ENCODE peak calls at places on chromosomes 6 and 20, in nine cellular contexts. One of them, this sample, is unnamed.
A peak's percentile ranks its signal among the peaks of the same experiment; 100 is the strongest.

GRCh38 chr6:118659513-118660217 is 8.3 kb upstream of the CEP85L start:
- DNase-seq in left lung: no peak
- DNase-seq in uterus: no peak
- DNase-seq in ovary: peak; percentile 17
- DNase-seq in A549: no peak
- DNase-seq in CD8-positive, alpha-beta memory T cell: peak; percentile 6
- DNase-seq in sigmoid colon: no peak
- DNase-seq in ascending aorta: no peak
- DNase-seq in stomach: peak; percentile 36
- DNase-seq in this sample: peak; percentile 20

GRCh38 chr6:164069352-164070022 is 655.0 kb downstream of the QKI start:
- DNase-seq in left lung: no peak
- DNase-seq in uterus: peak; percentile 38
- DNase-seq in ovary: no peak
- DNase-seq in A549: no peak
- DNase-seq in CD8-positive, alpha-beta memory T cell: no peak
- DNase-seq in sigmoid colon: peak; percentile 73
- DNase-seq in ascending aorta: no peak
- DNase-seq in stomach: no peak
- DNase-seq in this sample: no peak

GRCh38 chr6:63440057-63440456 is 120.3 kb upstream of the LGSN start:
- DNase-seq in left lung: no peak
- DNase-seq in uterus: no peak
- DNase-seq in ovary: no peak
- DNase-seq in A549: peak; percentile 70
- DNase-seq in CD8-positive, alpha-beta memory T cell: peak; percentile 1
- DNase-seq in sigmoid colon: no peak
- DNase-seq in ascending aorta: no peak
- DNase-seq in stomach: peak; percentile 45
- DNase-seq in this sample: peak; percentile 52

GRCh38 chr6:151617539-151617938 is 123.7 kb downstream of the CCDC170 start:
- DNase-seq in left lung: no peak
- DNase-seq in uterus: no peak
- DNase-seq in ovary: no peak
- DNase-seq in A549: no peak
- DNase-seq in CD8-positive, alpha-beta memory T cell: no peak
- DNase-seq in sigmoid colon: no peak
- DNase-seq in ascending aorta: no peak
- DNase-seq in stomach: no peak
- DNase-seq in this sample: no peak

GRCh38 chr20:1700990-1701389 is 43.4 kb upstream of the SIRPG start:
- DNase-seq in left lung: no peak
- DNase-seq in uterus: no peak
- DNase-seq in ovary: no peak
- DNase-seq in A549: no peak
- DNase-seq in CD8-positive, alpha-beta memory T cell: no peak
- DNase-seq in sigmoid colon: no peak
- DNase-seq in ascending aorta: no peak
- DNase-seq in stomach: no peak
- DNase-seq in this sample: no peak

GRCh38 chr20:50799176-50799889 is 4.5 kb downstream of the BCAS4 start:
- DNase-seq in left lung: no peak
- DNase-seq in uterus: no peak
- DNase-seq in ovary: no peak
- DNase-seq in A549: no peak
- DNase-seq in CD8-positive, alpha-beta memory T cell: no peak
- DNase-seq in sigmoid colon: no peak
- DNase-seq in ascending aorta: no peak
- DNase-seq in stomach: no peak
- DNase-seq in this sample: no peak

GRCh38 chr6:11484441-11484840 is 53.1 kb upstream of the TMEM170B start:
- DNase-seq in left lung: no peak
- DNase-seq in uterus: no peak
- DNase-seq in ovary: no peak
- DNase-seq in A549: no peak
- DNase-seq in CD8-positive, alpha-beta memory T cell: no peak
- DNase-seq in sigmoid colon: no peak
- DNase-seq in ascending aorta: no peak
- DNase-seq in stomach: no peak
- DNase-seq in this sample: no peak

GRCh38 chr20:36483919-36484808 is 57.2 kb upstream of the MYL9 start:
- DNase-seq in left lung: no peak
- DNase-seq in uterus: no peak
- DNase-seq in ovary: no peak
- DNase-seq in A549: no peak
- DNase-seq in CD8-positive, alpha-beta memory T cell: no peak
- DNase-seq in sigmoid colon: no peak
- DNase-seq in ascending aorta: no peak
- DNase-seq in stomach: peak; percentile 43
- DNase-seq in this sample: no peak

GRCh38 chr20:51195419-51195901 is 172.6 kb upstream of the KCNG1 start:
- DNase-seq in left lung: no peak
- DNase-seq in uterus: no peak
- DNase-seq in ovary: no peak
- DNase-seq in A549: no peak
- DNase-seq in CD8-positive, alpha-beta memory T cell: no peak
- DNase-seq in sigmoid colon: no peak
- DNase-seq in ascending aorta: no peak
- DNase-seq in stomach: no peak
- DNase-seq in this sample: no peak

GRCh38 chr6:53808302-53808881 is 13.6 kb downstream of the LRRC1 start:
- DNase-seq in left lung: no peak
- DNase-seq in uterus: no peak
- DNase-seq in ovary: no peak
- DNase-seq in A549: no peak
- DNase-seq in CD8-positive, alpha-beta memory T cell: no peak
- DNase-seq in sigmoid colon: no peak
- DNase-seq in ascending aorta: no peak
- DNase-seq in stomach: no peak
- DNase-seq in this sample: no peak

GRCh38 chr6:30885481-30885998 is 1.2 kb downstream of the DDR1 start:
- DNase-seq in left lung: peak; percentile 58
- DNase-seq in uterus: no peak
- DNase-seq in ovary: no peak
- DNase-seq in A549: peak; percentile 60
- DNase-seq in CD8-positive, alpha-beta memory T cell: peak; percentile 21
- DNase-seq in sigmoid colon: no peak
- DNase-seq in ascending aorta: no peak
- DNase-seq in stomach: peak; percentile 48
- DNase-seq in this sample: peak; percentile 83

GRCh38 chr20:8507231-8507630 is 375.2 kb downstream of the PLCB1 start:
- DNase-seq in left lung: no peak
- DNase-seq in uterus: no peak
- DNase-seq in ovary: no peak
- DNase-seq in A549: no peak
- DNase-seq in CD8-positive, alpha-beta memory T cell: no peak
- DNase-seq in sigmoid colon: no peak
- DNase-seq in ascending aorta: no peak
- DNase-seq in stomach: no peak
- DNase-seq in this sample: no peak

GRCh38 chr6:139473731-139474130 is 99.3 kb upstream of the CITED2 start:
- DNase-seq in left lung: no peak
- DNase-seq in uterus: no peak
- DNase-seq in ovary: no peak
- DNase-seq in A549: no peak
- DNase-seq in CD8-positive, alpha-beta memory T cell: no peak
- DNase-seq in sigmoid colon: no peak
- DNase-seq in ascending aorta: no peak
- DNase-seq in stomach: no peak
- DNase-seq in this sample: no peak

GRCh38 chr20:16203091-16203490 is 370.2 kb downstream of the KIF16B start:
- DNase-seq in left lung: no peak
- DNase-seq in uterus: no peak
- DNase-seq in ovary: no peak
- DNase-seq in A549: no peak
- DNase-seq in CD8-positive, alpha-beta memory T cell: no peak
- DNase-seq in sigmoid colon: no peak
- DNase-seq in ascending aorta: no peak
- DNase-seq in stomach: no peak
- DNase-seq in this sample: no peak

GRCh38 chr20:13736792-13737191 is 47.9 kb downstream of the ESF1 start:
- DNase-seq in left lung: no peak
- DNase-seq in uterus: no peak
- DNase-seq in ovary: no peak
- DNase-seq in A549: no peak
- DNase-seq in CD8-positive, alpha-beta memory T cell: no peak
- DNase-seq in sigmoid colon: no peak
- DNase-seq in ascending aorta: no peak
- DNase-seq in stomach: no peak
- DNase-seq in this sample: no peak

GRCh38 chr6:17492350-17492749 is 99.0 kb downstream of the CAP2 start:
- DNase-seq in left lung: no peak
- DNase-seq in uterus: no peak
- DNase-seq in ovary: no peak
- DNase-seq in A549: no peak
- DNase-seq in CD8-positive, alpha-beta memory T cell: no peak
- DNase-seq in sigmoid colon: no peak
- DNase-seq in ascending aorta: no peak
- DNase-seq in stomach: no peak
- DNase-seq in this sample: no peak

DNA sequence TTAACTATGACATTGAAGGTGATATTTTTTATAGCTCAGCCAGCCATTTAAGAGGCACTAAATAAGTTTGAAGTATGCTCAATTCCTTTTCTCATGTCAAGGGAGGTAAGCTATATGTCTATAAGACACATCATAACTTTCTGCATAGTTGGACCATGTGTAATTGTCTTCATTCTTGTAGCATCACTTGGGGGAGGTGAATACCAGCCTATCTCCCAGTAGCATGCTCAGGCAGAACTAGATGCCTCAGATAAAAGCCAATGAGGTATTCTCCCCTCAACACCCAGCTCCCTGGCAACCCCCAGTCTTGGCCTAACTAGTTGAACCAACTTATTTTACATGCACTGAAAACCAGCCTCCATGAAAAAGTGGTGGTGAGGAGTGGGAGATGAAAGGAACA is 158.3 kb upstream of the JAG1 start:
- DNase-seq in left lung: no peak
- DNase-seq in uterus: no peak
- DNase-seq in ovary: no peak
- DNase-seq in A549: no peak
- DNase-seq in CD8-positive, alpha-beta memory T cell: no peak
- DNase-seq in sigmoid colon: no peak
- DNase-seq in ascending aorta: no peak
- DNase-seq in stomach: no peak
- DNase-seq in this sample: no peak
- H3K4me1 ChIP-seq in left lung: no peaks in the 10 kb centered on the region
- H3K4me1 ChIP-seq in uterus: no peaks in the 10 kb centered on the region
- H3K4me1 ChIP-seq in ovary: no peaks in the 10 kb centered on the region
- H3K4me1 ChIP-seq in A549: no peaks in the 10 kb centered on the region
- H3K4me1 ChIP-seq in CD8-positive, alpha-beta memory T cell: no peaks in the 10 kb centered on the region
- H3K4me1 ChIP-seq in sigmoid colon: no peaks in the 10 kb centered on the region
- H3K4me1 ChIP-seq in ascending aorta: no peaks in the 10 kb centered on the region
- H3K4me1 ChIP-seq in stomach: no peaks in the 10 kb centered on the region
- H3K4me1 ChIP-seq in this sample: no peaks in the 10 kb centered on the region

GRCh38 chr6:105952762-105953700 is 133.1 kb upstream of the PRDM1 start:
- DNase-seq in left lung: no peak
- DNase-seq in uterus: no peak
- DNase-seq in ovary: no peak
- DNase-seq in A549: no peak
- DNase-seq in CD8-positive, alpha-beta memory T cell: no peak
- DNase-seq in sigmoid colon: no peak
- DNase-seq in ascending aorta: no peak
- DNase-seq in stomach: no peak
- DNase-seq in this sample: no peak
- H3K27ac ChIP-seq in left lung: no peak overlapping the region
- H3K27ac ChIP-seq in uterus: no peak overlapping the region
- H3K27ac ChIP-seq in ovary: no peak overlapping the region
- H3K27ac ChIP-seq in A549: no peak overlapping the region
- H3K27ac ChIP-seq in CD8-positive, alpha-beta memory T cell: no peak overlapping the region
- H3K27ac ChIP-seq in sigmoid colon: no peak overlapping the region
- H3K27ac ChIP-seq in ascending aorta: no peak overlapping the region
- H3K27ac ChIP-seq in stomach: no peak overlapping the region
- H3K27ac ChIP-seq in this sample: no peak overlapping the region

GRCh38 chr6:37004044-37004984 is 1.1 kb upstream of the FGD2 start:
- DNase-seq in left lung: no peak
- DNase-seq in uterus: no peak
- DNase-seq in ovary: no peak
- DNase-seq in A549: no peak
- DNase-seq in CD8-positive, alpha-beta memory T cell: no peak
- DNase-seq in sigmoid colon: no peak
- DNase-seq in ascending aorta: no peak
- DNase-seq in stomach: no peak
- DNase-seq in this sample: no peak
- H3K4me3 ChIP-seq in left lung: no peak overlapping the region
- H3K4me3 ChIP-seq in uterus: no peak overlapping the region
- H3K4me3 ChIP-seq in ovary: no peak overlapping the region
- H3K4me3 ChIP-seq in A549: no peak overlapping the region
- H3K4me3 ChIP-seq in CD8-positive, alpha-beta memory T cell: no peak overlapping the region
- H3K4me3 ChIP-seq in sigmoid colon: no peak overlapping the region
- H3K4me3 ChIP-seq in ascending aorta: no peak overlapping the region
- H3K4me3 ChIP-seq in stomach: no peak overlapping the region
- H3K4me3 ChIP-seq in this sample: no peak overlapping the region

GRCh38 chr6:111871725-111872520 is 1.3 kb downstream of the FYN start:
- DNase-seq in left lung: no peak
- DNase-seq in uterus: peak; percentile 37
- DNase-seq in ovary: peak; percentile 17
- DNase-seq in A549: no peak
- DNase-seq in CD8-positive, alpha-beta memory T cell: peak; percentile 52
- DNase-seq in sigmoid colon: peak; percentile 72
- DNase-seq in ascending aorta: no peak
- DNase-seq in stomach: no peak
- DNase-seq in this sample: peak; percentile 31

GRCh38 chr6:111871207-111871606 is 2.0 kb downstream of the FYN start:
- DNase-seq in left lung: no peak
- DNase-seq in uterus: no peak
- DNase-seq in ovary: no peak
- DNase-seq in A549: no peak
- DNase-seq in CD8-positive, alpha-beta memory T cell: peak; percentile 65
- DNase-seq in sigmoid colon: no peak
- DNase-seq in ascending aorta: no peak
- DNase-seq in stomach: no peak
- DNase-seq in this sample: no peak

GRCh38 chr6:111870054-111870750 is 3.0 kb downstream of the FYN start:
- DNase-seq in left lung: no peak
- DNase-seq in uterus: no peak
- DNase-seq in ovary: no peak
- DNase-seq in A549: no peak
- DNase-seq in CD8-positive, alpha-beta memory T cell: no peak
- DNase-seq in sigmoid colon: no peak
- DNase-seq in ascending aorta: no peak
- DNase-seq in stomach: no peak
- DNase-seq in this sample: no peak

GRCh38 chr6:111872521-111873177 is 603 bp downstream of the FYN start:
- DNase-seq in left lung: peak; percentile 46
- DNase-seq in uterus: peak; percentile 71
- DNase-seq in ovary: peak; percentile 28
- DNase-seq in A549: no peak
- DNase-seq in CD8-positive, alpha-beta memory T cell: peak; percentile 66
- DNase-seq in sigmoid colon: peak; percentile 83
- DNase-seq in ascending aorta: no peak
- DNase-seq in stomach: no peak
- DNase-seq in this sample: peak; percentile 42

DNA sequence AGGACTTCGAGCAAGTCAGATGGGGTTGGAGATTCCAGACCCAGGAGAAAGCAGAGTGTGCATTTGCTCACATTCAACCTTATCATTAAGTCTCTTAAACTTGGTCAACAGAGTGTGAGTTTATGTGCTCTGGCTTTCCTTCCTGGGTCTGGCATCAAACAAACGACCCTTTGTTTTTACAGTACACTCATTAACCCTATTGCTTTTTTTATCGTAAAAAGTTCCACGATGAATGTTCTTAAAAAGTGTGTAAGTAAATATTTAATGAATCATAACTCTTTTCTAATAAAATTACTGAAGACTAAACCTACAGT is 2.5 kb downstream of the FYN start:
- DNase-seq in left lung: no peak
- DNase-seq in uterus: no peak
- DNase-seq in ovary: no peak
- DNase-seq in A549: no peak
- DNase-seq in CD8-positive, alpha-beta memory T cell: no peak
- DNase-seq in sigmoid colon: no peak
- DNase-seq in ascending aorta: no peak
- DNase-seq in stomach: no peak
- DNase-seq in this sample: no peak
- H3K4me1 ChIP-seq in left lung: no peaks in the 10 kb centered on the region
- H3K4me1 ChIP-seq in uterus: no peaks in the 10 kb centered on the region
- H3K4me1 ChIP-seq in ovary: peaks cover 6% of the 10 kb centered on the region
- H3K4me1 ChIP-seq in A549: no peaks in the 10 kb centered on the region
- H3K4me1 ChIP-seq in CD8-positive, alpha-beta memory T cell: peaks cover 62% of the 10 kb centered on the region
- H3K4me1 ChIP-seq in sigmoid colon: no peaks in the 10 kb centered on the region
- H3K4me1 ChIP-seq in ascending aorta: peaks cover 5% of the 10 kb centered on the region
- H3K4me1 ChIP-seq in stomach: peaks cover 56% of the 10 kb centered on the region
- H3K4me1 ChIP-seq in this sample: no peaks in the 10 kb centered on the region

This sample was measured in colonic mucosa.